ENCODE peak calls at places on chromosomes 6 and 20, in four cellular contexts. One of them, this sample, is unnamed.

GRCh38 chr20:5719861-5720401 is 30.3 kb upstream of the SHLD1 start:
- DNase-seq in trophoblast cell: no peak
- DNase-seq in H1: no peak
- DNase-seq in neuronal stem cell: no peak
- DNase-seq in this sample: peak

GRCh38 chr20:57167971-57168693 is 98.3 kb downstream of the BMP7 start:
- DNase-seq in H1: no peak
- DNase-seq in trophoblast cell: peak
- DNase-seq in neuronal stem cell: no peak
- DNase-seq in this sample: peak

GRCh38 chr20:56343861-56344381 is 14.9 kb upstream of the FAM210B start:
- DNase-seq in H1: peak
- DNase-seq in trophoblast cell: peak
- DNase-seq in neuronal stem cell: peak
- DNase-seq in this sample: peak

GRCh38 chr6:111871725-111872520 is 1.3 kb downstream of the FYN start:
- DNase-seq in neuronal stem cell: peak
- DNase-seq in H1: no peak
- DNase-seq in trophoblast cell: no peak
- DNase-seq in this sample: peak

GRCh38 chr20:47195573-47195972 is 160.9 kb downstream of the ZMYND8 start:
- DNase-seq in trophoblast cell: no peak
- DNase-seq in neuronal stem cell: no peak
- DNase-seq in H1: no peak
- DNase-seq in this sample: no peak

GRCh38 chr20:54257090-54257816 is 49.4 kb downstream of the PFDN4 start:
- DNase-seq in H1: peak
- DNase-seq in trophoblast cell: peak
- DNase-seq in neuronal stem cell: no peak
- DNase-seq in this sample: no peak

GRCh38 chr6:3546121-3546520 is 89.3 kb upstream of the SLC22A23 start:
- DNase-seq in neuronal stem cell: no peak
- DNase-seq in trophoblast cell: no peak
- DNase-seq in H1: no peak
- DNase-seq in this sample: no peak

GRCh38 chr20:25254986-25255680 is 7.2 kb downstream of the PYGB start:
- DNase-seq in trophoblast cell: no peak
- DNase-seq in H1: no peak
- DNase-seq in neuronal stem cell: no peak
- DNase-seq in this sample: no peak

GRCh38 chr20:57200882-57201723 is 65.3 kb downstream of the BMP7 start:
- DNase-seq in neuronal stem cell: no peak
- DNase-seq in H1: no peak
- DNase-seq in trophoblast cell: peak
- DNase-seq in this sample: no peak

DNA sequence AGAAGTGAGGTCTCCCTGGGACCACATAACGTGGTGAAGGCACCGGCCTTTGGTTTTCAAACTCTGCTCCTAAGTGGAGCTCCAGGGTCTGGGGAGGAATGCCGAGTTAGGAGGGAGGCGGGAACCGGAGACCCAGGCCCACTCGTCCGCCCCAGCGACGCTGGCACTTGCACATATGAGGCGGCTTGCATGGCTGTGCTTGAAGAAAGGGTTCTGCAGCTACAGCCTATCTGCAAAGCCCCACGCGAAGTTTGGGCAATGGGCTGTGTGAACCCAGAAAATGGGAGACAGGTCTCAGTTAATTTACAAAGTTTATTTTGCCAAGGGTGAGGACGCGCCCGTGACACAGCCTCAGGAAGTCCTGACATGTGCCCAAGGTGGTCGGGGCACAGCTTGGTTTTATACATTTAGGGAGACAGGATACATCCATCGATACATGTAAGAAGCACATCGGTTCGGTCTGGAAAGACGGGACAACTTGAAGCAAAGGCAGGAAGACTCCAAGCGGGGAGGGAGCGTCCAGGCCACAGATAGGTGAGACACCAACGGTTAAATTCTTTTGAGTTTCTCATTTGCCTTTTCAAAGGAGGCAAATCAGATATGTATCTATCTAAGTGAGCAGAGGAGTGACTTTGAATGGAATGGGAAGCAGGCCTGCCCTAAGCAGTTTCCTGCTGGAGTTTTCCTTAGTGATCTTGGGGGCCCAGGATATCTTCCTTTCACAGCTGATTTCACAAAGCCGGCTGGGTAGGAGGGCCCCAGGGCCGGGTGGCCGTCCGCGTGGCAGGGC is 782 bp upstream of the PCMTD2 start:
- DNase-seq in neuronal stem cell: no peak
- DNase-seq in trophoblast cell: no peak
- DNase-seq in H1: no peak
- DNase-seq in this sample: peak
- H3K4me3 ChIP-seq in neuronal stem cell: peak
- H3K4me3 ChIP-seq in trophoblast cell: peak
- H3K4me3 ChIP-seq in H1: peak
- H3K4me3 ChIP-seq in this sample: peak

DNA sequence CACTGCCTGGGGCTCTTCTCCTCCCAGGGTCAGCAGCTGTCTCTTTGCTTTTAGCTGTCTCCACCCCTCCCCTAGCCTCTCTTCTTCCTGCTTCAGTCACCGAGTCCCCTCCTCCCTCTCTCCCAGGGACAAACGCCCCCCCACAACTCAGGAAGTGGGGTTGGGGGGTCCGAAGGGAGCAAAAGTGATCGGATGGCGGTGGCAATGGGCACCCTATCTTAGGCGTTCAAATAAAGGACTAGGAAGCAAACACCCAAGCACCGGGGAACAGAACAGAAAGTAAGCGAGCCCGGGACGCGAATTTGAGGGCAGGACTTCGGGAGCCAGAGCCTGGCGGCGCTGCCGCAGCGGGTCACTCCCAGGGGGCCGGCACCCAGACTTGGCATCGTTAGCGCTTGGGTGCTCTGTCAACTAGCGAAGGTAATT is 951 bp upstream of the ITPR3 start:
- DNase-seq in trophoblast cell: no peak
- DNase-seq in H1: no peak
- DNase-seq in neuronal stem cell: no peak
- DNase-seq in this sample: peak
- H2BK120ac ChIP-seq in trophoblast cell: no peak
- H2BK120ac ChIP-seq in H1: no peak
- H2BK120ac ChIP-seq in neuronal stem cell: no peak
- H2BK120ac ChIP-seq in this sample: peak

DNA sequence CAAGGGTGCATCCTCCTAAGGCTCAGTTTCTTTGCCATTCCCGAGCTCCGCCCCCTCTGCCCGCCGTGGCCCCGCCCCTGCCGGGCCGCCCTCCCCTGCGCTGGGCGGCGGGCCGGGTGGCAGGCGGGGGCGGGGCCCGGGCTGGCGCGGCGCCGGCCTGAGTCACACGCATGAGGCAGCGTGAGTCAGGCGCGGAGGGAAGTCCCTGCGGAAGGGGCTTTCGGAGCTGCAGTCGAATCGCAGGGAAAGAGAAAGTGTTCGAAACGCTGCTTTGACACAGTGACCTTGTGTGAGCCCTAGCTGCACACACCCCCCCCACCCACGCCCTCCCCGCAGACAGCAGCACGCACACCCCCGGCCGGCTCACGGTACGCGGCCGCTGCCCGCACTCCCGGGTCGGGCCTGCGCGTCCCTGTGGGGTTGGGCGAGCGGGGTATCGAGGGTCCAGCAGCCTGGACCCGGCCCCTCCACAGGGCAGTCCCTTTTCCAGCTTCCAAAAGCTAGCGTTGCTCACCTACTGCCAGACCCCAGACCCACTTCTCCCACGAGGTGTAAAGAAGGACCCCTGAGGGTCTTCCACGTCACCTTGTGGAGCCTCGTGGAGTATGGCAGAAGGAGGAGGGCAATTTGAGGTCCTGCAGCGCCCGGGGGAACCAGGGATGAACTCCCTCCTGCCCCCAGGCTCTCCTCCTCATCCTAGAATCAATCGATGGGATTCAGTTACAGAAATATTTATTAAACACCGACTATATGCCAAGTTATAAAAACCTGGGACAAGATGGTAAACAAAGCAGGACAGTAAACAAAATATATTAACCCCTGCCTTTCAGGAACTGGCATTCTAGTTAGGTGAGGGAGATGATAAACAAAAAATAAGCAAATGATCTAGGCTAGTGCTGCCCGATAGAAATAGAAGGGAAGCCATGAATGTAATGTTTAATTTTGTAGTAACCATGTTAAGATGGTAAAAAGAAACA is 12.4 kb upstream of the HMGA1 start:
- DNase-seq in neuronal stem cell: peak
- DNase-seq in trophoblast cell: peak
- DNase-seq in H1: no peak
- DNase-seq in this sample: peak
- H2BK12ac ChIP-seq in neuronal stem cell: peak
- H2BK12ac ChIP-seq in trophoblast cell: peak
- H2BK12ac ChIP-seq in H1: peak
- H2BK12ac ChIP-seq in this sample: peak

GRCh38 chr6:73299171-73300073 is 36.4 kb upstream of the KHDC1 start:
- DNase-seq in trophoblast cell: no peak
- DNase-seq in neuronal stem cell: no peak
- DNase-seq in H1: no peak
- DNase-seq in this sample: no peak
- H3K4me3 ChIP-seq in trophoblast cell: no peak
- H3K4me3 ChIP-seq in neuronal stem cell: no peak
- H3K4me3 ChIP-seq in H1: no peak
- H3K4me3 ChIP-seq in this sample: no peak

DNA sequence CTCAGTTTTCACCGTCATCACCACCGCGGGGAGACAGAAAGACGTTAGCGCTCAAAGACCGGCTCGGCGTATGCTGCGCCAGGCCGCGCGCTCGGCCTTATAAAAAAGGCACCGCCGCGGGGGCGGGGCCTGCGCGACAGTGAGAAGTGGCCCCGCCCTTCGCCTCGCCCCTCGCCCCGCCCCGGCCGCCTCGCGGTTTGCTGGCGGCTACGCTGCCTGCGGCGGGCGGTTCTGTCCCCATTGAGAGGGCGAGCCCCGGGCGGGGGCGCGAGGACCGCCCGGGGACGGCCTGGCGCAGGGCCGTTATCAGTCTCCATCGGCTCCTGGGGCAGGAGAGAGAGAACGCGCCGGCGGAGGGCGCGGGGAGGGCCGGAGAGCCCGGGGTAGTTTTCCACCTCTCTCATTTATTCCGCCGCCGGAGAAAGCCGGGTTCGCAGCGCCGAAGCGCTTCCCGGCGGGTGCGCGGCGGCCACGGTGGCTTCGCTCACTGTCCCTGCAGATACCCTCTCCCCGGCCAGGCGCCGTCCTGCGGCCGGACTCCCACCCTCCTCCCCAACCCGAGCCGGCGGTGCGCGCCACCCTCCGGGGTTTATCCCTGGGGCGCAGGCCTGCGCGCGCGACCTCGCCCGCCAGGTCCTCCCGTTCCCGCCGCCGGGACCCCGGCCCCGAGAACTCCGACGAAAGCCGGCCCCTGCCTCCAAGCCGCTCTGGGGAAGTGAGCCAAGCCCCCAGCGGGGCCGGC is 122.5 kb upstream of the SLC2A12 start:
- DNase-seq in trophoblast cell: peak
- DNase-seq in H1: peak
- DNase-seq in neuronal stem cell: peak
- DNase-seq in this sample: no peak
- H2BK120ac ChIP-seq in trophoblast cell: peak
- H2BK120ac ChIP-seq in H1: no peak
- H2BK120ac ChIP-seq in neuronal stem cell: peak
- H2BK120ac ChIP-seq in this sample: peak

GRCh38 chr20:45792513-45793118 is 862 bp downstream of the DNTTIP1 start:
- DNase-seq in neuronal stem cell: no peak
- DNase-seq in H1: no peak
- DNase-seq in trophoblast cell: no peak
- DNase-seq in this sample: no peak

GRCh38 chr20:45788351-45788750 is 3.3 kb downstream of the WFDC3 start:
- DNase-seq in H1: no peak
- DNase-seq in neuronal stem cell: no peak
- DNase-seq in trophoblast cell: no peak
- DNase-seq in this sample: no peak

GRCh38 chr20:45796336-45797070 is 4.7 kb downstream of the DNTTIP1 start:
- DNase-seq in neuronal stem cell: no peak
- DNase-seq in trophoblast cell: no peak
- DNase-seq in H1: no peak
- DNase-seq in this sample: no peak

DNA sequence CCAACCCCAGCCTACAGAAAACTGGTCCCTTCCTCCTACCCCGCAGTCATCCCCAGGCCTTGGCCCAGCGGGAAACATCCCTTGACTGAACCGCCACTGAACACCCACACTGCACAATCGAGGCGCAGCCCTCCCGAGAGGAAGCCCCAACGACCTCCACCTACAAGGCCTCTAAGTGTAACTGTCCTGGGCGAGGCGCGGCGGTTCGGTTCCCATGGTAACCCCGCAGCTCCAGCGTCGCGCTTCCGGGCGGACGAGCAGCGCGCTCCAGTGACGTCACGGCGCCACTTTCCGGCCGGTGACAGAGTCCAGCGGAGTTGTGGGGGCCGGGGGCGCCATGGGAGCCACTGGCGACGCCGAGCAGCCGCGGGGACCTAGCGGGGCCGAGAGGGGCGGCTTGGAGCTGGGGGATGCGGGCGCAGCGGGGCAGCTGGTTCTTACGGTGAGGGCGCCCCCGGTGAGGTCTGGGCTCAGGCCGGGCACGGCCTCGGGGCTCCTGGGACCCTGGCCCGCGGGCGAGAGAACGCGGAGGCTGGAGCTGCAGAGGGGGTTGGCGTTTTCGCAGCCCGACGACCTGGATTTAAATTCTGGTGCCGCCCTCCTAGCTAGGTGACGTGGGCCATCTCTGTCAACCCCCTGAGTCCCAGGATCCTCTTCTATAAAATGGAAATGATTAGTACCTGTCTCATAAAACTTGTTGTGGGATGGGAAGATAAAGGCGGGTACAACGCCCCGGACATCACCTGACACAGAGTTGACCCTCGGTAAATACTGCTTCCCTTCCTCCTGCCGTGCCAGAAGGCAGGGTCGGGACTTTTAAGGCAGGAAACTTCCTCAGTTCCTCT is at the start of the genes DNTTIP1 and WFDC3:
- DNase-seq in neuronal stem cell: peak
- DNase-seq in trophoblast cell: peak
- DNase-seq in H1: peak
- DNase-seq in this sample: peak
- H2BK12ac ChIP-seq in neuronal stem cell: no peak
- H2BK12ac ChIP-seq in trophoblast cell: no peak
- H2BK12ac ChIP-seq in H1: no peak
- H2BK12ac ChIP-seq in this sample: no peak